ENCODE peak calls at places on chromosome X, in ten cellular contexts. Z is SHP77; X is fibroblast of mammary gland; V is AG04449; E is T-helper 2 cell treated with Interferon-gamma antibody and Interleukin-4, amounts not matched to agents 5 μg/mL and 100 μg/mL, for 36 hours; B is AG20443; K is osteocyte; N is mucosa of descending colon; U is endodermal cell; L is stimulated activated CD4-positive, alpha-beta T cell treated with anti-CD3 and anti-CD28 coated beads, Interleukin-15, amount 100 ng/mL, for 1 hour. O is an unnamed sample.

GRCh38 chrX:107672955-107673378 is 44.7 kb downstream of the PRPS1 start:
- DNase-seq in Z (peak), X (peak), V (no peak), E (peak), B (peak), K (peak), N (peak), U (peak), L (peak), O (peak)

GRCh38 chrX:150507251-150507856 is 61.1 kb upstream of the MTM1 start:
- DNase-seq in Z (no peak), X (no peak), V (no peak), E (no peak), B (peak), K (no peak), N (peak), U (peak), L (no peak), O (no peak)

GRCh38 chrX:9681422-9681821 is 84.2 kb downstream of the GPR143 start:
- DNase-seq in Z (no peak), X (peak), V (no peak), E (no peak), B (no peak), K (no peak), N (no peak), U (no peak), L (no peak), O (no peak)

GRCh38 chrX:149937881-149938426 is 337 bp downstream of the EOLA2 start:
- DNase-seq in Z (no peak), X (no peak), V (no peak), E (no peak), B (no peak), K (no peak), N (no peak), U (peak), L (no peak), O (no peak)

GRCh38 chrX:13254870-13255269 is 65.0 kb downstream of the ATXN3L start:
- DNase-seq in Z (no peak), X (no peak), V (no peak), E (no peak), B (no peak), K (no peak), N (no peak), U (no peak), L (no peak), O (no peak)

GRCh38 chrX:153761863-153762262 is 2.2 kb upstream of the PLXNB3 start:
- DNase-seq in Z (no peak), X (no peak), V (no peak), E (no peak), B (no peak), K (no peak), N (no peak), U (peak), L (no peak), O (no peak)

GRCh38 chrX:13851996-13852695 is 35.3 kb upstream of the GPM6B start:
- DNase-seq in Z (no peak), X (no peak), V (no peak), E (no peak), B (no peak), K (no peak), N (no peak), U (no peak), L (no peak), O (no peak)

GRCh38 chrX:55801811-55802210 is 84.3 kb downstream of the RRAGB start:
- DNase-seq in Z (no peak), X (no peak), V (no peak), E (no peak), B (no peak), K (no peak), N (no peak), U (no peak), L (no peak), O (no peak)

GRCh38 chrX:125203737-125204578 is 115.7 kb upstream of the TEX13C start:
- DNase-seq in Z (no peak), X (no peak), V (no peak), E (no peak), B (peak), K (no peak), N (no peak), U (peak), L (no peak), O (no peak)

GRCh38 chrX:41906515-41907165 is 16.7 kb downstream of the CASK start:
- DNase-seq in Z (no peak), X (peak), V (no peak), E (peak), B (no peak), K (no peak), N (no peak), U (no peak), L (no peak), O (no peak)

GRCh38 chrX:153526801-153527599 is 9.6 kb downstream of the ATP2B3 start:
- DNase-seq in Z (no peak), X (no peak), V (no peak), E (no peak), B (no peak), K (no peak), N (no peak), U (no peak), L (no peak), O (no peak)

GRCh38 chrX:115563633-115564182 is 2.7 kb downstream of the PLS3 start:
- DNase-seq in Z (no peak), X (no peak), V (no peak), E (no peak), B (peak), K (no peak), N (no peak), U (no peak), L (no peak), O (no peak)

GRCh38 chrX:155966876-155967275 is 30.6 kb upstream of the IL9R start:
- DNase-seq in Z (no peak), X (peak), V (no peak), E (peak), B (peak), K (no peak), N (no peak), U (peak), L (no peak), O (peak)

GRCh38 chrX:128781506-128781905 is 729.3 kb upstream of the ACTRT1 start:
- DNase-seq in Z (peak), X (no peak), V (no peak), E (no peak), B (no peak), K (no peak), N (peak), U (peak), L (no peak), O (no peak)

GRCh38 chrX:45868425-45868824 is 667.7 kb upstream of the DIPK2B start:
- DNase-seq in Z (no peak), X (no peak), V (no peak), E (no peak), B (no peak), K (no peak), N (no peak), U (no peak), L (no peak), O (no peak)

GRCh38 chrX:9182041-9182440 is 148.1 kb upstream of the FAM9B start:
- DNase-seq in Z (no peak), X (peak), V (no peak), E (no peak), B (no peak), K (no peak), N (no peak), U (no peak), L (no peak), O (no peak)

GRCh38 chrX:124216396-124217124 is 115.9 kb upstream of the TEX13D start:
- DNase-seq in Z (no peak), X (no peak), V (no peak), E (no peak), B (no peak), K (no peak), N (no peak), U (peak), L (no peak), O (no peak)

GRCh38 chrX:113369056-113369455 is 528.4 kb upstream of the AMOT start:
- DNase-seq in Z (no peak), X (no peak), V (no peak), E (no peak), B (no peak), K (no peak), N (no peak), U (no peak), L (no peak), O (no peak)

GRCh38 chrX:15059488-15059887 is 186.3 kb downstream of the MOSPD2 start:
- DNase-seq in Z (no peak), X (no peak), V (no peak), E (no peak), B (peak), K (no peak), N (no peak), U (no peak), L (no peak), O (no peak)

GRCh38 chrX:21606037-21606436 is 52.1 kb downstream of the KLHL34 start:
- DNase-seq in Z (no peak), X (no peak), V (no peak), E (no peak), B (no peak), K (no peak), N (no peak), U (no peak), L (no peak), O (no peak)

GRCh38 chrX:25206761-25207160 is 191.0 kb upstream of the ARX start:
- DNase-seq in Z (no peak), X (no peak), V (no peak), E (no peak), B (peak), K (no peak), N (no peak), U (no peak), L (no peak), O (peak)